ENCODE peak calls at places on chromosome 14, in nine cellular contexts. H is amygdala; V is epithelial cell of esophagus; O is naive thymus-derived CD4-positive, alpha-beta T cell; K is lower leg skin; T is stimulated activated naive B cell treated with anti-CD40 and anti-IgM and Interleukin-4, amounts not matched to agents 10 μg/mL and 1 μg/mL and 100 μg/mL, for 72 hours; C is stimulated activated CD4-positive, alpha-beta T cell treated with anti-CD3 and anti-CD28 coated beads, Interleukin-1b, Interleukin-23, amount 100 ng/mL, for 1 hour; B is HuH-7; Z is Kasumi-1. A is an unnamed sample.

GRCh38 chr14:55329999-55330710 is 58.9 kb downstream of the FBXO34 start:
- DNase-seq in H (no peak), V (peak; percentile 50), O (no peak), K (no peak), T (no peak), C (no peak), B (no peak), Z (no peak), A (no peak)

GRCh38 chr14:91947196-91948184 is at the start of gene FBLN5:
- DNase-seq in H (no peak), V (peak; percentile 51), O (peak; percentile 13), K (peak; percentile 94), T (no peak), C (peak; percentile 17), B (no peak), Z (no peak), A (no peak)

GRCh38 chr14:100293497-100294212 is 12.6 kb downstream of the SLC25A29 start:
- DNase-seq in H (no peak), V (no peak), O (no peak), K (peak; percentile 48), T (no peak), C (no peak), B (no peak), Z (no peak), A (no peak)

GRCh38 chr14:51360592-51360991 is 120.5 kb downstream of the TMX1 start:
- DNase-seq in H (no peak), V (no peak), O (no peak), K (no peak), T (no peak), C (no peak), B (no peak), Z (no peak), A (no peak)

GRCh38 chr14:71525663-71526246 is 406.5 kb upstream of the RGS6 start:
- DNase-seq in H (no peak), V (no peak), O (no peak), K (no peak), T (no peak), C (no peak), B (no peak), Z (no peak), A (no peak)

GRCh38 chr14:91170504-91171121 is 56.7 kb downstream of the DGLUCY start:
- DNase-seq in H (peak; percentile 44), V (no peak), O (no peak), K (no peak), T (no peak), C (no peak), B (no peak), Z (no peak), A (no peak)

GRCh38 chr14:64958743-64959142 is 13.4 kb downstream of the RAB15 start:
- DNase-seq in H (no peak), V (no peak), O (no peak), K (no peak), T (no peak), C (no peak), B (no peak), Z (no peak), A (no peak)

GRCh38 chr14:22896351-22896750 is 13.3 kb downstream of the REM2 start:
- DNase-seq in H (no peak), V (no peak), O (no peak), K (no peak), T (no peak), C (no peak), B (no peak), Z (no peak), A (no peak)

GRCh38 chr14:58133739-58134138 is 18.3 kb downstream of the ARMH4 start:
- DNase-seq in H (no peak), V (peak; percentile 89), O (no peak), K (no peak), T (no peak), C (no peak), B (no peak), Z (no peak), A (no peak)